ENCODE peak calls at places on chromosomes 3 and 15, in five cellular contexts. R is AG09319; K is psoas muscle; J is T-helper 9 cell; B is stimulated activated CD4-positive, alpha-beta T cell treated with anti-CD3 and anti-CD28 coated beads, Interleukin-15, amount 100 ng/mL, for 24 hours. F is an unnamed sample.

GRCh38 chr3:149352556-149352955 is 19.1 kb upstream of the TM4SF18 start:
- DNase-seq in R (no peak), K (peak), J (no peak), B (peak), F (peak)

GRCh38 chr15:65512807-65513416 is 4.6 kb downstream of the DPP8 start:
- DNase-seq in R (peak), K (peak), J (no peak), B (no peak), F (peak)

GRCh38 chr3:124033360-124034015 is 41.6 kb upstream of the ROPN1 start:
- DNase-seq in R (no peak), K (peak), J (no peak), B (peak), F (no peak)

GRCh38 chr3:194876403-194877165 is 190.9 kb downstream of the FAM43A start:
- DNase-seq in R (no peak), K (peak), J (no peak), B (no peak), F (peak)

GRCh38 chr3:101123084-101123483 is 129.9 kb upstream of the ABI3BP start:
- DNase-seq in R (no peak), K (no peak), J (no peak), B (no peak), F (no peak)

GRCh38 chr3:167078070-167078622 is 302.0 kb downstream of the ZBBX start:
- DNase-seq in R (no peak), K (no peak), J (no peak), B (no peak), F (peak)

GRCh38 chr3:101827211-101828174 is 21.8 kb upstream of the NFKBIZ start:
- DNase-seq in R (peak), K (peak), J (peak), B (peak), F (peak)

GRCh38 chr15:48962662-48963523 is 826 bp downstream of the SHC4 start:
- DNase-seq in R (no peak), K (peak), J (no peak), B (peak), F (peak)

GRCh38 chr3:134496481-134497071 is 10.7 kb downstream of the CEP63 start:
- DNase-seq in R (no peak), K (no peak), J (no peak), B (no peak), F (no peak)

GRCh38 chr15:100115711-100116090 is 226.1 kb downstream of the ADAMTS17 start:
- DNase-seq in R (no peak), K (peak), J (no peak), B (no peak), F (peak)

GRCh38 chr3:174767406-174767805 is 91.7 kb upstream of the NAALADL2 start:
- DNase-seq in R (no peak), K (no peak), J (no peak), B (no peak), F (no peak)

GRCh38 chr3:101619734-101620133 is 45.8 kb downstream of the PCNP start:
- DNase-seq in R (no peak), K (no peak), J (no peak), B (no peak), F (no peak)

GRCh38 chr15:70741107-70741511 is 22.2 kb downstream of the UACA start:
- DNase-seq in R (peak), K (peak), J (no peak), B (no peak), F (peak)

GRCh38 chr3:183324083-183324482 is 71.0 kb downstream of the B3GNT5 start:
- DNase-seq in R (no peak), K (no peak), J (no peak), B (no peak), F (peak)

GRCh38 chr15:68315495-68316007 is 38.0 kb downstream of the FEM1B start:
- DNase-seq in R (no peak), K (no peak), J (no peak), B (no peak), F (no peak)

GRCh38 chr15:93203036-93203435 is 114.0 kb upstream of the RGMA start:
- DNase-seq in R (no peak), K (no peak), J (no peak), B (no peak), F (no peak)

GRCh38 chr15:90530250-90531051 is 728 bp downstream of the CRTC3 start:
- DNase-seq in R (no peak), K (peak), J (peak), B (peak), F (peak)

GRCh38 chr15:73965094-73965729 is 26.9 kb downstream of the STOML1 start:
- DNase-seq in R (no peak), K (no peak), J (no peak), B (peak), F (no peak)

GRCh38 chr3:32557640-32558352 is 12.9 kb downstream of the DYNC1LI1 start:
- DNase-seq in R (no peak), K (no peak), J (no peak), B (no peak), F (no peak)

GRCh38 chr15:99320374-99321215 is 69.3 kb downstream of the LRRC28 start:
- DNase-seq in R (no peak), K (no peak), J (no peak), B (no peak), F (no peak)

GRCh38 chr3:11060500-11061251 is 68.1 kb downstream of the SLC6A1 start:
- DNase-seq in R (no peak), K (peak), J (peak), B (peak), F (peak)

GRCh38 chr15:90099072-90099867 is 3.0 kb downstream of the IDH2 start:
- DNase-seq in R (no peak), K (no peak), J (no peak), B (peak), F (no peak)

GRCh38 chr3:42746455-42747450 is 26.3 kb downstream of the CCDC13 start:
- DNase-seq in R (peak), K (no peak), J (no peak), B (no peak), F (peak)